ENCODE peak calls at places on chromosome 19, in eight cellular contexts. N is neuronal stem cell; K is stomach; U is spleen; W is uterus; M is OCI-LY7; A is heart right ventricle; Y is CD8-positive, alpha-beta memory T cell. G is an unnamed sample.
A peak's percentile ranks its signal among the peaks of the same experiment; 100 is the strongest.

GRCh38 chr19:31179471-31179852 is 169.8 kb downstream of the TSHZ3 start:
- DNase-seq in W (no peak), K (no peak), Y (no peak), N (no peak), U (no peak), A (no peak), M (no peak), G (no peak)

GRCh38 chr19:407501-408440 is 1.2 kb downstream of the C2CD4C start:
- DNase-seq in W (no peak), A (no peak), K (no peak), M (no peak), Y (no peak), U (peak; percentile 67), N (no peak), G (no peak)

GRCh38 chr19:49744946-49745381 is 18.1 kb downstream of the TSKS start:
- DNase-seq in N (no peak), M (no peak), Y (no peak), U (no peak), K (no peak), A (no peak), W (no peak), G (no peak)

GRCh38 chr19:5458420-5458819 is 3.2 kb downstream of the ZNRF4 start:
- DNase-seq in K (no peak), M (no peak), N (no peak), U (no peak), A (no peak), W (no peak), Y (no peak), G (no peak)

GRCh38 chr19:19034204-19034624 is 811 bp downstream of the ARMC6 start:
- DNase-seq in U (peak; percentile 86), W (no peak), N (peak; percentile 24), A (no peak), Y (peak; percentile 56), M (peak; percentile 85), K (peak; percentile 49), G (no peak)

GRCh38 chr19:45138303-45138751 is 22.5 kb downstream of the NKPD1 start:
- DNase-seq in N (no peak), A (no peak), K (no peak), Y (no peak), M (peak; percentile 78), W (no peak), U (no peak), G (no peak)

GRCh38 chr19:35696835-35697234 is 7.5 kb upstream of the ZBTB32 start:
- DNase-seq in W (no peak), M (no peak), U (no peak), N (no peak), K (no peak), Y (no peak), A (no peak), G (no peak)

GRCh38 chr19:19338082-19338481 is 17.5 kb downstream of the MAU2 start:
- DNase-seq in A (no peak), Y (no peak), U (no peak), W (no peak), K (no peak), N (no peak), M (no peak), G (no peak)

GRCh38 chr19:56139847-56140582 is 1.1 kb upstream of the ZNF444 start:
- DNase-seq in M (no peak), A (no peak), W (no peak), K (no peak), U (no peak), N (no peak), Y (no peak), G (no peak)

GRCh38 chr19:38675611-38676010 is 28.2 kb downstream of the ACTN4 start:
- DNase-seq in W (no peak), N (no peak), A (no peak), U (no peak), Y (no peak), M (no peak), K (no peak), G (no peak)

GRCh38 chr19:50266896-50267295 is 62.3 kb downstream of the KCNC3 start:
- DNase-seq in M (peak; percentile 54), A (no peak), N (no peak), U (no peak), Y (no peak), K (peak; percentile 30), W (no peak), G (no peak)

GRCh38 chr19:4089400-4089908 is 22.8 kb upstream of the ZBTB7A start:
- DNase-seq in M (no peak), A (no peak), K (no peak), N (no peak), U (peak; percentile 91), Y (peak; percentile 37), W (no peak), G (no peak)

GRCh38 chr19:54073829-54074228 is 7.3 kb downstream of the TARM1 start:
- DNase-seq in Y (no peak), M (no peak), U (no peak), A (no peak), K (no peak), N (no peak), W (no peak), G (no peak)

GRCh38 chr19:49690073-49690655 is 752 bp upstream of the CPT1C start:
- DNase-seq in Y (no peak), W (no peak), N (no peak), K (no peak), A (no peak), M (no peak), U (no peak), G (no peak)

GRCh38 chr19:35328851-35329285 is at the start of gene CD22:
- DNase-seq in Y (no peak), M (peak; percentile 88), K (no peak), N (no peak), A (no peak), W (no peak), U (peak; percentile 87), G (no peak)

GRCh38 chr19:13164370-13165090 is 14.3 kb downstream of the IER2 start:
- DNase-seq in N (peak; percentile 80), K (peak; percentile 47), W (peak; percentile 64), A (peak; percentile 79), M (peak; percentile 71), U (peak; percentile 86), Y (no peak), G (peak; percentile 72)

GRCh38 chr19:53467138-53467502 is 413 bp upstream of the ZNF813 start:
- DNase-seq in N (no peak), A (peak; percentile 26), U (peak; percentile 80), K (no peak), M (no peak), Y (peak; percentile 6), W (peak; percentile 27), G (peak; percentile 26)

GRCh38 chr19:40466219-40467006 is at the start of gene SPTBN4:
- DNase-seq in M (no peak), N (no peak), K (no peak), W (peak; percentile 40), Y (peak; percentile 78), A (peak; percentile 41), U (peak; percentile 89), G (peak; percentile 46)

GRCh38 chr19:46951236-46951986 is 68.2 kb upstream of the NPAS1 start:
- DNase-seq in W (no peak), K (no peak), N (no peak), Y (no peak), U (no peak), M (no peak), A (no peak), G (no peak)
- H3K4me1 ChIP-seq in W (peaks cover 10% of the 10 kb centered on the region), K (peaks cover 45% of the 10 kb centered on the region), N (no peaks in the 10 kb centered on the region), Y (peaks cover 64% of the 10 kb centered on the region), U (peaks cover 81% of the 10 kb centered on the region), M (peaks cover 16% of the 10 kb centered on the region), A (peaks cover 30% of the 10 kb centered on the region), G (peaks cover 70% of the 10 kb centered on the region)

GRCh38 chr19:7926021-7926726 is at the start of gene CTXN1:
- DNase-seq in W (peak; percentile 75), Y (peak; percentile 76), N (peak; percentile 72), A (peak; percentile 81), M (peak; percentile 73), U (peak; percentile 93), K (peak; percentile 79), G (peak; percentile 84)
- H3K4me3 ChIP-seq in W (peak within 1 kb of the TSS; percentile 32), Y (no peak within 1 kb of the TSS), N (peak within 1 kb of the TSS; percentile 51), A (peak within 1 kb of the TSS; percentile 45), M (peak within 1 kb of the TSS; percentile 66), U (peak within 1 kb of the TSS; percentile 33), K (peak within 1 kb of the TSS; percentile 60), G (peak within 1 kb of the TSS; percentile 61)

GRCh38 chr19:41599175-41599966 is 23.4 kb downstream of the CEACAM21 start:
- DNase-seq in K (peak; percentile 15), Y (no peak), W (no peak), U (peak; percentile 44), M (no peak), N (no peak), A (no peak), G (no peak)
- H3K27ac ChIP-seq in K (no peak overlapping the region), Y (no peak overlapping the region), W (no peak overlapping the region), U (no peak overlapping the region), M (no peak overlapping the region), N (no peak overlapping the region), A (no peak overlapping the region), G (no peak overlapping the region)

DNA sequence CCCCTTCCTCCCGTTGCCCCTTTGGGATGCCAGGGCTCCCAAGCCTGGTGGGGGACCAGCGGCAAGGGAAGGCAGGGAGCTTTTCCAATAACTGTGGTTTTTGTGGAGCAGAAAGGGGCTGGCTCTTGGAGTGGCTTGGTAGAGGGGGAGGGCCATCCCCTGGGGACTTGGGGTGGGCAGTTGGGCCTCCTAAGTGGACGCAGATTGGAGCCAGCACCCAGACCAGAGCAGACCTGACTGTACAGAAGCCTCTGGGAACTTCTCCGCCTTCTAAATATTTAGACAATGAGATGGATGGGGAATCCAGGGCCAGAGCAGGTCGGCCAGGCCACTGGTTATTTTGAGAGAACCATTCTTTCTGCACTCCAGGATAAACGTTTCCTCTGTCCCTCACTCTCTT is 4.2 kb downstream of the PTGIR start:
- DNase-seq in W (no peak), K (no peak), Y (no peak), A (no peak), N (no peak), M (no peak), U (no peak), G (peak; percentile 89)
- H3K4me1 ChIP-seq in W (peaks cover 7% of the 10 kb centered on the region), K (peaks cover 58% of the 10 kb centered on the region), Y (peaks cover 68% of the 10 kb centered on the region), A (peaks cover 52% of the 10 kb centered on the region), N (peaks cover 22% of the 10 kb centered on the region), M (peaks cover 59% of the 10 kb centered on the region), U (peaks cover 88% of the 10 kb centered on the region), G (peaks cover 7% of the 10 kb centered on the region)

DNA sequence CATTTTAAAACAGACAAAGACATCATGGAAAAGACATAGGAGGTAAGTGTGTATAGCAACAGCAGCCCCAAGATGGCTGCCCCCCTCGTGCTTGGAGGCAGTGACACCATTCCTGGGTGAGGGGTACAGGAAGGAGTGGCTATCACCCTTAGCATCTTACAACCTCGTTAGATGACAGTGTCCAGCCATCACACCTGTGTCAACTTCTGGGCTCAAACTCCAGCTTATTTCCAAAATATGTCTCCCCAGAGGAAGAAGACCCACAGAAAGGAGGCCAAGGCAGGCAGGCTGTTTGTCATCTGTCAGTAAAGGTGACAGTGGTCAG is 27.5 kb downstream of the EPS15L1 start:
- DNase-seq in Y (no peak), N (no peak), M (peak; percentile 69), W (no peak), A (no peak), K (no peak), U (no peak), G (no peak)
- H3K4me3 ChIP-seq in Y (no peak overlapping the region), N (no peak overlapping the region), M (peak overlapping the region; percentile 49), W (no peak overlapping the region), A (no peak overlapping the region), K (no peak overlapping the region), U (no peak overlapping the region), G (no peak overlapping the region)

G was measured in tibial artery.